ENCODE peak calls at places on chromosome 13, in six cellular contexts. One of them, this sample, is unnamed. For H3K4me1, the result is how much of the 10 kb centered on the place peaks cover.

GRCh38 chr13:111508164-111508870 is 187.9 kb downstream of the TEX29 start:
- DNase-seq in PC-9: no peak
- DNase-seq in heart left ventricle: no peak
- DNase-seq in HCT116: no peak
- DNase-seq in cardiac muscle cell: no peak
- DNase-seq in GM23338: no peak
- DNase-seq in this sample: no peak

GRCh38 chr13:39803851-39804250 is 148.4 kb downstream of the COG6 start:
- DNase-seq in PC-9: no peak
- DNase-seq in heart left ventricle: no peak
- DNase-seq in HCT116: no peak
- DNase-seq in cardiac muscle cell: no peak
- DNase-seq in GM23338: no peak
- DNase-seq in this sample: no peak

GRCh38 chr13:110698689-110699088 is 7.2 kb downstream of the CARS2 start:
- DNase-seq in PC-9: no peak
- DNase-seq in heart left ventricle: no peak
- DNase-seq in HCT116: no peak
- DNase-seq in cardiac muscle cell: no peak
- DNase-seq in GM23338: no peak
- DNase-seq in this sample: no peak

GRCh38 chr13:109145631-109146030 is 516.2 kb downstream of the MYO16 start:
- DNase-seq in PC-9: peak
- DNase-seq in heart left ventricle: no peak
- DNase-seq in HCT116: peak
- DNase-seq in cardiac muscle cell: peak
- DNase-seq in GM23338: peak
- DNase-seq in this sample: peak

GRCh38 chr13:66364346-66364745 is 865.8 kb downstream of the PCDH9 start:
- DNase-seq in PC-9: no peak
- DNase-seq in heart left ventricle: no peak
- DNase-seq in HCT116: no peak
- DNase-seq in cardiac muscle cell: no peak
- DNase-seq in GM23338: no peak
- DNase-seq in this sample: no peak

GRCh38 chr13:111043575-111043982 is 71.5 kb upstream of the ARHGEF7 start:
- DNase-seq in PC-9: peak
- DNase-seq in heart left ventricle: peak
- DNase-seq in HCT116: no peak
- DNase-seq in cardiac muscle cell: peak
- DNase-seq in GM23338: no peak
- DNase-seq in this sample: no peak

GRCh38 chr13:95494082-95494681 is 58.3 kb upstream of the CLDN10 start:
- DNase-seq in PC-9: no peak
- DNase-seq in heart left ventricle: no peak
- DNase-seq in HCT116: peak
- DNase-seq in cardiac muscle cell: peak
- DNase-seq in GM23338: peak
- DNase-seq in this sample: no peak

GRCh38 chr13:110521946-110522345 is 39.6 kb downstream of the RAB20 start:
- DNase-seq in PC-9: no peak
- DNase-seq in heart left ventricle: no peak
- DNase-seq in HCT116: no peak
- DNase-seq in cardiac muscle cell: peak
- DNase-seq in GM23338: no peak
- DNase-seq in this sample: no peak

GRCh38 chr13:26423634-26424033 is 133.8 kb upstream of the WASF3 start:
- DNase-seq in PC-9: no peak
- DNase-seq in heart left ventricle: peak
- DNase-seq in HCT116: no peak
- DNase-seq in cardiac muscle cell: peak
- DNase-seq in GM23338: peak
- DNase-seq in this sample: no peak

GRCh38 chr13:60335531-60335930 is 61.5 kb upstream of the TDRD3 start:
- DNase-seq in PC-9: no peak
- DNase-seq in heart left ventricle: no peak
- DNase-seq in HCT116: no peak
- DNase-seq in cardiac muscle cell: peak
- DNase-seq in GM23338: peak
- DNase-seq in this sample: no peak

GRCh38 chr13:26459276-26460131 is 98.0 kb upstream of the WASF3 start:
- DNase-seq in PC-9: peak
- DNase-seq in heart left ventricle: peak
- DNase-seq in HCT116: no peak
- DNase-seq in cardiac muscle cell: no peak
- DNase-seq in GM23338: no peak
- DNase-seq in this sample: no peak

GRCh38 chr13:83716121-83716520 is 166.2 kb downstream of the SLITRK1 start:
- DNase-seq in PC-9: no peak
- DNase-seq in heart left ventricle: no peak
- DNase-seq in HCT116: no peak
- DNase-seq in cardiac muscle cell: no peak
- DNase-seq in GM23338: peak
- DNase-seq in this sample: no peak

GRCh38 chr13:50437252-50437651 is 406.2 kb downstream of the DLEU7 start:
- DNase-seq in PC-9: no peak
- DNase-seq in heart left ventricle: no peak
- DNase-seq in HCT116: no peak
- DNase-seq in cardiac muscle cell: no peak
- DNase-seq in GM23338: no peak
- DNase-seq in this sample: no peak

GRCh38 chr13:59494560-59494970 is 669.2 kb downstream of the DIAPH3 start:
- DNase-seq in PC-9: no peak
- DNase-seq in heart left ventricle: peak
- DNase-seq in HCT116: no peak
- DNase-seq in cardiac muscle cell: peak
- DNase-seq in GM23338: no peak
- DNase-seq in this sample: no peak

GRCh38 chr13:19382111-19382510 is 179.2 kb downstream of the TPTE2 start:
- DNase-seq in PC-9: no peak
- DNase-seq in heart left ventricle: no peak
- DNase-seq in HCT116: no peak
- DNase-seq in cardiac muscle cell: no peak
- DNase-seq in GM23338: no peak
- DNase-seq in this sample: no peak

GRCh38 chr13:59345316-59345715 is 818.4 kb downstream of the DIAPH3 start:
- DNase-seq in PC-9: no peak
- DNase-seq in heart left ventricle: peak
- DNase-seq in HCT116: no peak
- DNase-seq in cardiac muscle cell: peak
- DNase-seq in GM23338: no peak
- DNase-seq in this sample: no peak

GRCh38 chr13:51246411-51247298 is 24.5 kb downstream of the FAM124A start:
- DNase-seq in PC-9: no peak
- DNase-seq in heart left ventricle: peak
- DNase-seq in HCT116: no peak
- DNase-seq in cardiac muscle cell: no peak
- DNase-seq in GM23338: no peak
- DNase-seq in this sample: no peak

GRCh38 chr13:39597828-39598227 is 5.2 kb downstream of the LHFPL6 start:
- DNase-seq in PC-9: no peak
- DNase-seq in heart left ventricle: no peak
- DNase-seq in HCT116: no peak
- DNase-seq in cardiac muscle cell: peak
- DNase-seq in GM23338: no peak
- DNase-seq in this sample: no peak

GRCh38 chr13:75135325-75135825 is 346.6 kb downstream of the TBC1D4 start:
- DNase-seq in PC-9: no peak
- DNase-seq in heart left ventricle: no peak
- DNase-seq in HCT116: no peak
- DNase-seq in cardiac muscle cell: peak
- DNase-seq in GM23338: no peak
- DNase-seq in this sample: no peak

GRCh38 chr13:33678906-33679657 is 138.9 kb upstream of the RFC3 start:
- DNase-seq in PC-9: peak
- DNase-seq in heart left ventricle: peak
- DNase-seq in HCT116: no peak
- DNase-seq in cardiac muscle cell: peak
- DNase-seq in GM23338: peak
- DNase-seq in this sample: peak

GRCh38 chr13:73849292-73849691 is 284.9 kb downstream of the KLF12 start:
- DNase-seq in PC-9: peak
- DNase-seq in heart left ventricle: no peak
- DNase-seq in HCT116: peak
- DNase-seq in cardiac muscle cell: peak
- DNase-seq in GM23338: peak
- DNase-seq in this sample: no peak

GRCh38 chr13:98556968-98557591 is 19.8 kb downstream of the STK24 start:
- DNase-seq in PC-9: no peak
- DNase-seq in heart left ventricle: no peak
- DNase-seq in HCT116: no peak
- DNase-seq in cardiac muscle cell: no peak
- DNase-seq in GM23338: no peak
- DNase-seq in this sample: no peak

GRCh38 chr13:41061075-41061913 is at the start of gene WBP4:
- DNase-seq in PC-9: peak
- DNase-seq in heart left ventricle: peak
- DNase-seq in HCT116: peak
- DNase-seq in cardiac muscle cell: peak
- DNase-seq in GM23338: peak
- DNase-seq in this sample: peak

GRCh38 chr13:99661791-99662190 is 160.5 kb downstream of the TM9SF2 start:
- DNase-seq in PC-9: no peak
- DNase-seq in heart left ventricle: no peak
- DNase-seq in HCT116: no peak
- DNase-seq in cardiac muscle cell: no peak
- DNase-seq in GM23338: peak
- DNase-seq in this sample: no peak

DNA sequence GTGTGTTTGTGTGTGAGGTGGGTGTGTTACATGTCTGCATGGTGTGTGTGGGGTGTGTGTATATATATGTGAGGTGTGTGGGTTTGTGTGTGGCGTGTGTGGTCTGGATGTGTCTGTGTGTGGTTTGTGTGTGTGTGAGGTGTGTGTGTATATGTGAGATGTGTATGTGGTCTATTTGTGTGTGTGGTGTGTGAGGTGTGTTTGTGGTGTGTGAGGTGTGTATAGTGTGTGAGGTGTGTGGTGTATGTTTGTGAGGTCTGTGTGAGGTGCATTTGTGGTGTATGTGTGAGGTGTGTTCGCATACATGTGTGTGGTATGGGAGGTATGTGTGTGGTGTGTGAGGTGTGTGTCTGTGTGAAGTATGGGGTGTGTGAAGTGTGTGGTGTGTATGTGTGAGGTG is 12.5 kb upstream of the TNFRSF19 start:
- DNase-seq in PC-9: no peak
- DNase-seq in heart left ventricle: no peak
- DNase-seq in HCT116: no peak
- DNase-seq in cardiac muscle cell: no peak
- DNase-seq in GM23338: no peak
- DNase-seq in this sample: no peak
- H3K4me1 ChIP-seq in PC-9: under half
- H3K4me1 ChIP-seq in heart left ventricle: under half
- H3K4me1 ChIP-seq in HCT116: under half
- H3K4me1 ChIP-seq in cardiac muscle cell: under half
- H3K4me1 ChIP-seq in GM23338: under half
- H3K4me1 ChIP-seq in this sample: under half

DNA sequence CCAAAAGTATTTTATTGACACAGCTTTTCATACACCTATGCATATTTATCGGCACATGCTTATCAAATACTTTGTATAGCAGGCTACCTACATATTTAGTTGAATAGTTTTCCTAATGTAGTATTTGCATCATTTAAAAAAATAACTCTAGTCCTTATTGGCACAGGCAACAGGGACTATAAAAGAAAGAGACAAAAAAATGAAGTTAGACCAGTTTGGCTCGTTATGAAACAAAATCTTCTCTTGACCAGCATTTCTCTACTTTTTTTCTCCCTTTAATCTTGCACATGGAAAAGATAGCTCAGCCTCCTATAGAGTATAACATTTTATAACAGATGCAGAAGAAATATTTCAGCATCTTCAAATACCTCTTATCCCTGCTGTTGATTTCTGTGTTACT is 794.8 kb upstream of the MIR17HG start:
- DNase-seq in PC-9: no peak
- DNase-seq in heart left ventricle: no peak
- DNase-seq in HCT116: no peak
- DNase-seq in cardiac muscle cell: no peak
- DNase-seq in GM23338: no peak
- DNase-seq in this sample: no peak
- H3K27ac ChIP-seq in PC-9: no peak
- H3K27ac ChIP-seq in heart left ventricle: no peak
- H3K27ac ChIP-seq in HCT116: no peak
- H3K27ac ChIP-seq in cardiac muscle cell: no peak
- H3K27ac ChIP-seq in GM23338: no peak
- H3K27ac ChIP-seq in this sample: no peak

DNA sequence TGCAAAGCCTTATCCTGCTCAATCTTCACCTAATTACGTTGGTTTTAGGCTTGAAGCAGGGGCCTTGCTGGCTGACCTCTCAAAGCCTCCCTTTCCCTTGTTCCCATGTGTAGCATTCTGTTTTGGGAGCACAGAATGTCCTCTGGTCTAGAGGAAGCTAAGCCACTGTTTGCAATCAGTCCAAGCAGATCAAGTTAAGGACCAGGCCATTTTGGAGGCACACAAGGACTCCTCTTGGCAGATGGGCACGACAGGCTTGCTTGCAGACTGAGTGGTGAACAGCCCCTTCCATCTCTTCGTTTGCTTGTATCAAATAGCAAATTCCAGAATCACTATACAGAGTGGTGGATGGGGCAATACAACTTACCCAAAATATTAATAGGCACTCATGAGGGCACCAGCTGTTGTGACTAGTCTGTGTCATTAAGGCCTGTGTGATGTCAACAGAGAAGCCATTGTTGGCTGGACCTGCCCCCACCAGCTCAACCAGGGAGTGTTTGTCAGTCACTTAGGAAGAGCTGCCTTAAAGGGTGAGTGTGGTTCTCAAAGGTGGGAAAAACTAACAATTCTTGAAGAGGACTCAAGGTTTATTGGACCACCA is 215.5 kb upstream of the SERP2 start:
- DNase-seq in PC-9: no peak
- DNase-seq in heart left ventricle: no peak
- DNase-seq in HCT116: no peak
- DNase-seq in cardiac muscle cell: no peak
- DNase-seq in GM23338: no peak
- DNase-seq in this sample: no peak
- H3K4me1 ChIP-seq in PC-9: under half
- H3K4me1 ChIP-seq in heart left ventricle: under half
- H3K4me1 ChIP-seq in HCT116: under half
- H3K4me1 ChIP-seq in cardiac muscle cell: under half
- H3K4me1 ChIP-seq in GM23338: under half
- H3K4me1 ChIP-seq in this sample: under half

GRCh38 chr13:47111499-47111898 is 214.6 kb upstream of the HTR2A start:
- DNase-seq in PC-9: no peak
- DNase-seq in heart left ventricle: no peak
- DNase-seq in HCT116: no peak
- DNase-seq in cardiac muscle cell: peak
- DNase-seq in GM23338: no peak
- DNase-seq in this sample: no peak

GRCh38 chr13:47112900-47113299 is 216.0 kb upstream of the HTR2A start:
- DNase-seq in PC-9: no peak
- DNase-seq in heart left ventricle: no peak
- DNase-seq in HCT116: no peak
- DNase-seq in cardiac muscle cell: no peak
- DNase-seq in GM23338: no peak
- DNase-seq in this sample: no peak

GRCh38 chr13:47112205-47112896 is 215.5 kb upstream of the HTR2A start:
- DNase-seq in PC-9: no peak
- DNase-seq in heart left ventricle: no peak
- DNase-seq in HCT116: no peak
- DNase-seq in cardiac muscle cell: no peak
- DNase-seq in GM23338: peak
- DNase-seq in this sample: no peak

GRCh38 chr13:47110833-47111240 is 214.0 kb upstream of the HTR2A start:
- DNase-seq in PC-9: peak
- DNase-seq in heart left ventricle: no peak
- DNase-seq in HCT116: no peak
- DNase-seq in cardiac muscle cell: no peak
- DNase-seq in GM23338: no peak
- DNase-seq in this sample: no peak

GRCh38 chr13:47114030-47114429 is 217.2 kb upstream of the HTR2A start:
- DNase-seq in PC-9: no peak
- DNase-seq in heart left ventricle: no peak
- DNase-seq in HCT116: no peak
- DNase-seq in cardiac muscle cell: peak
- DNase-seq in GM23338: no peak
- DNase-seq in this sample: no peak
- H3K27ac ChIP-seq in PC-9: no peak
- H3K27ac ChIP-seq in heart left ventricle: no peak
- H3K27ac ChIP-seq in HCT116: no peak
- H3K27ac ChIP-seq in cardiac muscle cell: no peak
- H3K27ac ChIP-seq in GM23338: no peak
- H3K27ac ChIP-seq in this sample: no peak

This sample was measured in CD4-positive, CD25-positive, alpha-beta regulatory T cell.